ENCODE peak calls at places on chromosome 22, in four cellular contexts. One of them, this sample, is unnamed.

GRCh38 chr22:45546333-45547015 is 43.8 kb downstream of the FBLN1 start:
- DNase-seq in activated naive CD8-positive, alpha-beta T cell treated with anti-CD3 and anti-CD28 coated beads, Interleukin-2, amount 50 U/mL, for 16 hours: no peak
- DNase-seq in stimulated activated CD8-positive, alpha-beta memory T cell treated with anti-CD3 and anti-CD28 coated beads, Interleukin-4, amount 100 ng/mL, for 24 hours: no peak
- DNase-seq in left cardiac atrium: peak
- DNase-seq in this sample: no peak

GRCh38 chr22:22692707-22693530 is 48.5 kb downstream of the GGTLC2 start:
- DNase-seq in activated naive CD8-positive, alpha-beta T cell treated with anti-CD3 and anti-CD28 coated beads, Interleukin-2, amount 50 U/mL, for 16 hours: peak
- DNase-seq in stimulated activated CD8-positive, alpha-beta memory T cell treated with anti-CD3 and anti-CD28 coated beads, Interleukin-4, amount 100 ng/mL, for 24 hours: peak
- DNase-seq in left cardiac atrium: no peak
- DNase-seq in this sample: no peak

GRCh38 chr22:32839776-32840571 is 38.5 kb downstream of the TIMP3 start:
- DNase-seq in activated naive CD8-positive, alpha-beta T cell treated with anti-CD3 and anti-CD28 coated beads, Interleukin-2, amount 50 U/mL, for 16 hours: no peak
- DNase-seq in stimulated activated CD8-positive, alpha-beta memory T cell treated with anti-CD3 and anti-CD28 coated beads, Interleukin-4, amount 100 ng/mL, for 24 hours: no peak
- DNase-seq in left cardiac atrium: no peak
- DNase-seq in this sample: no peak

GRCh38 chr22:40855104-40855959 is 1.1 kb downstream of the ST13 start:
- DNase-seq in activated naive CD8-positive, alpha-beta T cell treated with anti-CD3 and anti-CD28 coated beads, Interleukin-2, amount 50 U/mL, for 16 hours: no peak
- DNase-seq in stimulated activated CD8-positive, alpha-beta memory T cell treated with anti-CD3 and anti-CD28 coated beads, Interleukin-4, amount 100 ng/mL, for 24 hours: no peak
- DNase-seq in left cardiac atrium: peak
- DNase-seq in this sample: no peak

GRCh38 chr22:29023172-29023796 is 38.3 kb downstream of the C22orf31 start:
- DNase-seq in activated naive CD8-positive, alpha-beta T cell treated with anti-CD3 and anti-CD28 coated beads, Interleukin-2, amount 50 U/mL, for 16 hours: no peak
- DNase-seq in stimulated activated CD8-positive, alpha-beta memory T cell treated with anti-CD3 and anti-CD28 coated beads, Interleukin-4, amount 100 ng/mL, for 24 hours: no peak
- DNase-seq in left cardiac atrium: no peak
- DNase-seq in this sample: no peak

GRCh38 chr22:40401981-40402406 is 31.6 kb downstream of the SGSM3 start:
- DNase-seq in activated naive CD8-positive, alpha-beta T cell treated with anti-CD3 and anti-CD28 coated beads, Interleukin-2, amount 50 U/mL, for 16 hours: no peak
- DNase-seq in stimulated activated CD8-positive, alpha-beta memory T cell treated with anti-CD3 and anti-CD28 coated beads, Interleukin-4, amount 100 ng/mL, for 24 hours: no peak
- DNase-seq in left cardiac atrium: no peak
- DNase-seq in this sample: no peak

GRCh38 chr22:26672060-26672471 is 14.7 kb downstream of the MIAT start:
- DNase-seq in activated naive CD8-positive, alpha-beta T cell treated with anti-CD3 and anti-CD28 coated beads, Interleukin-2, amount 50 U/mL, for 16 hours: no peak
- DNase-seq in stimulated activated CD8-positive, alpha-beta memory T cell treated with anti-CD3 and anti-CD28 coated beads, Interleukin-4, amount 100 ng/mL, for 24 hours: no peak
- DNase-seq in left cardiac atrium: peak
- DNase-seq in this sample: no peak

GRCh38 chr22:38653741-38654140 is 2.5 kb downstream of the FAM227A start:
- DNase-seq in activated naive CD8-positive, alpha-beta T cell treated with anti-CD3 and anti-CD28 coated beads, Interleukin-2, amount 50 U/mL, for 16 hours: no peak
- DNase-seq in stimulated activated CD8-positive, alpha-beta memory T cell treated with anti-CD3 and anti-CD28 coated beads, Interleukin-4, amount 100 ng/mL, for 24 hours: no peak
- DNase-seq in left cardiac atrium: no peak
- DNase-seq in this sample: no peak

GRCh38 chr22:17970205-17970708 is 54.1 kb downstream of the MICAL3 start:
- DNase-seq in activated naive CD8-positive, alpha-beta T cell treated with anti-CD3 and anti-CD28 coated beads, Interleukin-2, amount 50 U/mL, for 16 hours: no peak
- DNase-seq in stimulated activated CD8-positive, alpha-beta memory T cell treated with anti-CD3 and anti-CD28 coated beads, Interleukin-4, amount 100 ng/mL, for 24 hours: no peak
- DNase-seq in left cardiac atrium: no peak
- DNase-seq in this sample: no peak

GRCh38 chr22:36546092-36546804 is 17.3 kb upstream of the EIF3D start:
- DNase-seq in activated naive CD8-positive, alpha-beta T cell treated with anti-CD3 and anti-CD28 coated beads, Interleukin-2, amount 50 U/mL, for 16 hours: no peak
- DNase-seq in stimulated activated CD8-positive, alpha-beta memory T cell treated with anti-CD3 and anti-CD28 coated beads, Interleukin-4, amount 100 ng/mL, for 24 hours: no peak
- DNase-seq in left cardiac atrium: peak
- DNase-seq in this sample: no peak

GRCh38 chr22:41857160-41857859 is 24.4 kb downstream of the SREBF2 start:
- DNase-seq in activated naive CD8-positive, alpha-beta T cell treated with anti-CD3 and anti-CD28 coated beads, Interleukin-2, amount 50 U/mL, for 16 hours: peak
- DNase-seq in stimulated activated CD8-positive, alpha-beta memory T cell treated with anti-CD3 and anti-CD28 coated beads, Interleukin-4, amount 100 ng/mL, for 24 hours: peak
- DNase-seq in left cardiac atrium: peak
- DNase-seq in this sample: no peak

GRCh38 chr22:20111045-20111688 is 4.7 kb upstream of the RANBP1 start:
- DNase-seq in activated naive CD8-positive, alpha-beta T cell treated with anti-CD3 and anti-CD28 coated beads, Interleukin-2, amount 50 U/mL, for 16 hours: no peak
- DNase-seq in stimulated activated CD8-positive, alpha-beta memory T cell treated with anti-CD3 and anti-CD28 coated beads, Interleukin-4, amount 100 ng/mL, for 24 hours: no peak
- DNase-seq in left cardiac atrium: peak
- DNase-seq in this sample: no peak

GRCh38 chr22:23353696-23354095 is 173.4 kb downstream of the BCR start:
- DNase-seq in activated naive CD8-positive, alpha-beta T cell treated with anti-CD3 and anti-CD28 coated beads, Interleukin-2, amount 50 U/mL, for 16 hours: no peak
- DNase-seq in stimulated activated CD8-positive, alpha-beta memory T cell treated with anti-CD3 and anti-CD28 coated beads, Interleukin-4, amount 100 ng/mL, for 24 hours: no peak
- DNase-seq in left cardiac atrium: no peak
- DNase-seq in this sample: no peak

GRCh38 chr22:44892803-44893730 is 116.7 kb downstream of the PHF21B start:
- DNase-seq in activated naive CD8-positive, alpha-beta T cell treated with anti-CD3 and anti-CD28 coated beads, Interleukin-2, amount 50 U/mL, for 16 hours: no peak
- DNase-seq in stimulated activated CD8-positive, alpha-beta memory T cell treated with anti-CD3 and anti-CD28 coated beads, Interleukin-4, amount 100 ng/mL, for 24 hours: no peak
- DNase-seq in left cardiac atrium: no peak
- DNase-seq in this sample: no peak

GRCh38 chr22:45764051-45764450 is 92.4 kb downstream of the ATXN10 start:
- DNase-seq in activated naive CD8-positive, alpha-beta T cell treated with anti-CD3 and anti-CD28 coated beads, Interleukin-2, amount 50 U/mL, for 16 hours: no peak
- DNase-seq in stimulated activated CD8-positive, alpha-beta memory T cell treated with anti-CD3 and anti-CD28 coated beads, Interleukin-4, amount 100 ng/mL, for 24 hours: no peak
- DNase-seq in left cardiac atrium: no peak
- DNase-seq in this sample: no peak

GRCh38 chr22:39946571-39947407 is 13.4 kb upstream of the TMA7B start:
- DNase-seq in activated naive CD8-positive, alpha-beta T cell treated with anti-CD3 and anti-CD28 coated beads, Interleukin-2, amount 50 U/mL, for 16 hours: no peak
- DNase-seq in stimulated activated CD8-positive, alpha-beta memory T cell treated with anti-CD3 and anti-CD28 coated beads, Interleukin-4, amount 100 ng/mL, for 24 hours: no peak
- DNase-seq in left cardiac atrium: no peak
- DNase-seq in this sample: no peak

GRCh38 chr22:19457828-19458428 is 10.4 kb upstream of the C22orf39 start:
- DNase-seq in activated naive CD8-positive, alpha-beta T cell treated with anti-CD3 and anti-CD28 coated beads, Interleukin-2, amount 50 U/mL, for 16 hours: no peak
- DNase-seq in stimulated activated CD8-positive, alpha-beta memory T cell treated with anti-CD3 and anti-CD28 coated beads, Interleukin-4, amount 100 ng/mL, for 24 hours: no peak
- DNase-seq in left cardiac atrium: no peak
- DNase-seq in this sample: no peak

GRCh38 chr22:36068776-36069344 is 40.2 kb upstream of the RBFOX2 start:
- DNase-seq in activated naive CD8-positive, alpha-beta T cell treated with anti-CD3 and anti-CD28 coated beads, Interleukin-2, amount 50 U/mL, for 16 hours: no peak
- DNase-seq in stimulated activated CD8-positive, alpha-beta memory T cell treated with anti-CD3 and anti-CD28 coated beads, Interleukin-4, amount 100 ng/mL, for 24 hours: no peak
- DNase-seq in left cardiac atrium: no peak
- DNase-seq in this sample: no peak

GRCh38 chr22:19805821-19806212 is 45.2 kb downstream of the TBX1 start:
- DNase-seq in activated naive CD8-positive, alpha-beta T cell treated with anti-CD3 and anti-CD28 coated beads, Interleukin-2, amount 50 U/mL, for 16 hours: no peak
- DNase-seq in stimulated activated CD8-positive, alpha-beta memory T cell treated with anti-CD3 and anti-CD28 coated beads, Interleukin-4, amount 100 ng/mL, for 24 hours: no peak
- DNase-seq in left cardiac atrium: peak
- DNase-seq in this sample: no peak

GRCh38 chr22:23553922-23554870 is 25.9 kb downstream of the IGLL1 start:
- DNase-seq in activated naive CD8-positive, alpha-beta T cell treated with anti-CD3 and anti-CD28 coated beads, Interleukin-2, amount 50 U/mL, for 16 hours: no peak
- DNase-seq in stimulated activated CD8-positive, alpha-beta memory T cell treated with anti-CD3 and anti-CD28 coated beads, Interleukin-4, amount 100 ng/mL, for 24 hours: no peak
- DNase-seq in left cardiac atrium: no peak
- DNase-seq in this sample: no peak

GRCh38 chr22:28450109-28450508 is 229.5 kb downstream of the TTC28 start:
- DNase-seq in activated naive CD8-positive, alpha-beta T cell treated with anti-CD3 and anti-CD28 coated beads, Interleukin-2, amount 50 U/mL, for 16 hours: no peak
- DNase-seq in stimulated activated CD8-positive, alpha-beta memory T cell treated with anti-CD3 and anti-CD28 coated beads, Interleukin-4, amount 100 ng/mL, for 24 hours: no peak
- DNase-seq in left cardiac atrium: no peak
- DNase-seq in this sample: no peak

GRCh38 chr22:38490915-38491314 is 15.2 kb downstream of the DDX17 start:
- DNase-seq in activated naive CD8-positive, alpha-beta T cell treated with anti-CD3 and anti-CD28 coated beads, Interleukin-2, amount 50 U/mL, for 16 hours: no peak
- DNase-seq in stimulated activated CD8-positive, alpha-beta memory T cell treated with anti-CD3 and anti-CD28 coated beads, Interleukin-4, amount 100 ng/mL, for 24 hours: no peak
- DNase-seq in left cardiac atrium: peak
- DNase-seq in this sample: no peak

GRCh38 chr22:29481265-29482000 is 1.4 kb downstream of the NEFH start:
- DNase-seq in activated naive CD8-positive, alpha-beta T cell treated with anti-CD3 and anti-CD28 coated beads, Interleukin-2, amount 50 U/mL, for 16 hours: no peak
- DNase-seq in stimulated activated CD8-positive, alpha-beta memory T cell treated with anti-CD3 and anti-CD28 coated beads, Interleukin-4, amount 100 ng/mL, for 24 hours: no peak
- DNase-seq in left cardiac atrium: no peak
- DNase-seq in this sample: no peak

GRCh38 chr22:30809086-30809485 is 114.4 kb downstream of the OSBP2 start:
- DNase-seq in activated naive CD8-positive, alpha-beta T cell treated with anti-CD3 and anti-CD28 coated beads, Interleukin-2, amount 50 U/mL, for 16 hours: no peak
- DNase-seq in stimulated activated CD8-positive, alpha-beta memory T cell treated with anti-CD3 and anti-CD28 coated beads, Interleukin-4, amount 100 ng/mL, for 24 hours: no peak
- DNase-seq in left cardiac atrium: no peak
- DNase-seq in this sample: no peak

GRCh38 chr22:44523981-44524759 is 26.1 kb upstream of the RTL6 start:
- DNase-seq in activated naive CD8-positive, alpha-beta T cell treated with anti-CD3 and anti-CD28 coated beads, Interleukin-2, amount 50 U/mL, for 16 hours: no peak
- DNase-seq in stimulated activated CD8-positive, alpha-beta memory T cell treated with anti-CD3 and anti-CD28 coated beads, Interleukin-4, amount 100 ng/mL, for 24 hours: no peak
- DNase-seq in left cardiac atrium: peak
- DNase-seq in this sample: no peak

GRCh38 chr22:39479254-39479653 is 22.4 kb downstream of the MGAT3 start:
- DNase-seq in activated naive CD8-positive, alpha-beta T cell treated with anti-CD3 and anti-CD28 coated beads, Interleukin-2, amount 50 U/mL, for 16 hours: no peak
- DNase-seq in stimulated activated CD8-positive, alpha-beta memory T cell treated with anti-CD3 and anti-CD28 coated beads, Interleukin-4, amount 100 ng/mL, for 24 hours: no peak
- DNase-seq in left cardiac atrium: no peak
- DNase-seq in this sample: no peak

GRCh38 chr22:35335936-35336781 is 36.5 kb downstream of the TOM1 start:
- DNase-seq in activated naive CD8-positive, alpha-beta T cell treated with anti-CD3 and anti-CD28 coated beads, Interleukin-2, amount 50 U/mL, for 16 hours: no peak
- DNase-seq in stimulated activated CD8-positive, alpha-beta memory T cell treated with anti-CD3 and anti-CD28 coated beads, Interleukin-4, amount 100 ng/mL, for 24 hours: no peak
- DNase-seq in left cardiac atrium: no peak
- DNase-seq in this sample: no peak

GRCh38 chr22:49500076-49500460 is 327.6 kb downstream of the BRD1 start:
- DNase-seq in activated naive CD8-positive, alpha-beta T cell treated with anti-CD3 and anti-CD28 coated beads, Interleukin-2, amount 50 U/mL, for 16 hours: no peak
- DNase-seq in stimulated activated CD8-positive, alpha-beta memory T cell treated with anti-CD3 and anti-CD28 coated beads, Interleukin-4, amount 100 ng/mL, for 24 hours: no peak
- DNase-seq in left cardiac atrium: no peak
- DNase-seq in this sample: no peak

GRCh38 chr22:20664594-20664959 is 109.3 kb upstream of the SERPIND1 start:
- DNase-seq in activated naive CD8-positive, alpha-beta T cell treated with anti-CD3 and anti-CD28 coated beads, Interleukin-2, amount 50 U/mL, for 16 hours: no peak
- DNase-seq in stimulated activated CD8-positive, alpha-beta memory T cell treated with anti-CD3 and anti-CD28 coated beads, Interleukin-4, amount 100 ng/mL, for 24 hours: no peak
- DNase-seq in left cardiac atrium: no peak
- DNase-seq in this sample: no peak

GRCh38 chr22:45170001-45170466 is 6.3 kb downstream of the NUP50 start:
- DNase-seq in activated naive CD8-positive, alpha-beta T cell treated with anti-CD3 and anti-CD28 coated beads, Interleukin-2, amount 50 U/mL, for 16 hours: no peak
- DNase-seq in stimulated activated CD8-positive, alpha-beta memory T cell treated with anti-CD3 and anti-CD28 coated beads, Interleukin-4, amount 100 ng/mL, for 24 hours: no peak
- DNase-seq in left cardiac atrium: no peak
- DNase-seq in this sample: no peak

GRCh38 chr22:48259991-48260670 is 1497.7 kb downstream of the TBC1D22A start:
- DNase-seq in activated naive CD8-positive, alpha-beta T cell treated with anti-CD3 and anti-CD28 coated beads, Interleukin-2, amount 50 U/mL, for 16 hours: no peak
- DNase-seq in stimulated activated CD8-positive, alpha-beta memory T cell treated with anti-CD3 and anti-CD28 coated beads, Interleukin-4, amount 100 ng/mL, for 24 hours: no peak
- DNase-seq in left cardiac atrium: no peak
- DNase-seq in this sample: no peak

GRCh38 chr22:19761022-19761499 is 483 bp downstream of the TBX1 start:
- DNase-seq in activated naive CD8-positive, alpha-beta T cell treated with anti-CD3 and anti-CD28 coated beads, Interleukin-2, amount 50 U/mL, for 16 hours: no peak
- DNase-seq in stimulated activated CD8-positive, alpha-beta memory T cell treated with anti-CD3 and anti-CD28 coated beads, Interleukin-4, amount 100 ng/mL, for 24 hours: no peak
- DNase-seq in left cardiac atrium: no peak
- DNase-seq in this sample: no peak

GRCh38 chr22:29313126-29314071 is 2.1 kb downstream of the RASL10A start:
- DNase-seq in activated naive CD8-positive, alpha-beta T cell treated with anti-CD3 and anti-CD28 coated beads, Interleukin-2, amount 50 U/mL, for 16 hours: no peak
- DNase-seq in stimulated activated CD8-positive, alpha-beta memory T cell treated with anti-CD3 and anti-CD28 coated beads, Interleukin-4, amount 100 ng/mL, for 24 hours: no peak
- DNase-seq in left cardiac atrium: peak
- DNase-seq in this sample: no peak

GRCh38 chr22:21712751-21713427 is 22.7 kb downstream of the YPEL1 start:
- DNase-seq in activated naive CD8-positive, alpha-beta T cell treated with anti-CD3 and anti-CD28 coated beads, Interleukin-2, amount 50 U/mL, for 16 hours: no peak
- DNase-seq in stimulated activated CD8-positive, alpha-beta memory T cell treated with anti-CD3 and anti-CD28 coated beads, Interleukin-4, amount 100 ng/mL, for 24 hours: peak
- DNase-seq in left cardiac atrium: peak
- DNase-seq in this sample: no peak

GRCh38 chr22:38033522-38034277 is 23.5 kb upstream of the PICK1 start:
- DNase-seq in activated naive CD8-positive, alpha-beta T cell treated with anti-CD3 and anti-CD28 coated beads, Interleukin-2, amount 50 U/mL, for 16 hours: no peak
- DNase-seq in stimulated activated CD8-positive, alpha-beta memory T cell treated with anti-CD3 and anti-CD28 coated beads, Interleukin-4, amount 100 ng/mL, for 24 hours: no peak
- DNase-seq in left cardiac atrium: no peak
- DNase-seq in this sample: no peak

This sample was measured in GOT3.